ENCODE peak calls at places on chromosome 19, in ten cellular contexts. L is IMR-90, V is gastrocnemius medialis, T is A549, K is A673, I is AG10803, S is sigmoid colon, U is uterus, E is progenitor cell of endocrine pancreas, X is GM12865. F is an unnamed sample.

GRCh38 chr19:45346449-45346848 is 5.9 kb downstream of the KLC3 start:
- DNase-seq in S (no peak), L (no peak), T (no peak), I (no peak), V (no peak), X (no peak), K (no peak), E (no peak), U (no peak), F (no peak)

GRCh38 chr19:12840091-12841079 is 2.1 kb downstream of the MAST1 start:
- DNase-seq in I (peak; percentile 46), U (peak; percentile 44), S (no peak), E (peak; percentile 69), T (no peak), V (peak; percentile 52), L (peak; percentile 63), X (peak; percentile 76), K (peak; percentile 91), F (peak; percentile 76)

GRCh38 chr19:10416083-10416379 is 4.3 kb upstream of the PDE4A start:
- DNase-seq in T (no peak), U (no peak), V (no peak), S (no peak), L (no peak), E (no peak), I (no peak), X (no peak), K (no peak), F (no peak)

GRCh38 chr19:11359421-11359820 is 4.2 kb downstream of the PLPPR2 start:
- DNase-seq in L (no peak), X (no peak), S (no peak), I (no peak), U (no peak), K (no peak), E (no peak), T (no peak), V (no peak), F (no peak)

GRCh38 chr19:50320051-50320450 is 9.1 kb downstream of the KCNC3 start:
- DNase-seq in X (no peak), V (no peak), E (no peak), K (no peak), U (no peak), T (no peak), I (no peak), S (no peak), L (no peak), F (no peak)

GRCh38 chr19:30557212-30557611 is 185.0 kb downstream of the ZNF536 start:
- DNase-seq in E (no peak), V (no peak), I (no peak), K (no peak), S (no peak), T (no peak), X (no peak), L (no peak), U (no peak), F (no peak)

GRCh38 chr19:48715681-48716171 is 3.8 kb downstream of the MAMSTR start:
- DNase-seq in V (peak; percentile 32), L (no peak), E (no peak), X (no peak), I (peak; percentile 53), K (no peak), U (peak; percentile 63), S (peak; percentile 78), T (no peak), F (no peak)

GRCh38 chr19:17026041-17026658 is 460 bp downstream of the CPAMD8 start:
- DNase-seq in K (no peak), L (no peak), E (peak; percentile 23), I (no peak), V (no peak), T (no peak), X (no peak), U (no peak), S (no peak), F (no peak)

GRCh38 chr19:28332886-28333285 is 880.1 kb downstream of the UQCRFS1 start:
- DNase-seq in V (no peak), T (no peak), K (no peak), I (no peak), L (no peak), X (no peak), E (no peak), U (no peak), S (no peak), F (no peak)

GRCh38 chr19:27774337-27774736 is 1438.6 kb downstream of the UQCRFS1 start:
- DNase-seq in S (no peak), E (no peak), X (no peak), L (no peak), T (no peak), K (peak; percentile 25), U (no peak), V (no peak), I (no peak), F (no peak)

GRCh38 chr19:30066781-30067759 is 125.0 kb downstream of the URI1 start:
- DNase-seq in E (no peak), L (no peak), T (no peak), V (no peak), K (no peak), X (no peak), I (no peak), U (no peak), S (peak; percentile 51), F (no peak)

GRCh38 chr19:30153326-30154210 is 211.5 kb downstream of the URI1 start:
- DNase-seq in S (no peak), L (no peak), X (peak; percentile 61), K (no peak), U (no peak), V (no peak), I (no peak), E (no peak), T (no peak), F (peak; percentile 75)

GRCh38 chr19:32123355-32123940 is 222.0 kb upstream of the ZNF507 start:
- DNase-seq in U (no peak), S (no peak), K (no peak), X (no peak), L (no peak), V (no peak), I (no peak), T (no peak), E (no peak), F (no peak)

GRCh38 chr19:46297700-46298476 is 1.0 kb downstream of the HIF3A start:
- DNase-seq in K (peak; percentile 27), T (no peak), E (no peak), U (peak; percentile 84), X (no peak), L (no peak), I (no peak), V (peak; percentile 75), S (peak; percentile 97), F (no peak)

GRCh38 chr19:38834590-38834989 is 3.0 kb upstream of the ECH1 start:
- DNase-seq in K (no peak), L (no peak), T (no peak), I (no peak), V (no peak), X (no peak), U (no peak), E (no peak), S (no peak), F (no peak)

GRCh38 chr19:58326501-58326913 is 287 bp upstream of the ZSCAN22 start:
- DNase-seq in X (no peak), I (no peak), S (no peak), U (no peak), T (no peak), K (no peak), V (no peak), L (no peak), E (no peak), F (no peak)

GRCh38 chr19:58326914-58327726 is at the start of gene ZSCAN22:
- DNase-seq in I (peak; percentile 93), S (peak; percentile 98), L (peak; percentile 95), V (peak; percentile 96), E (peak; percentile 87), T (peak; percentile 99), X (peak; percentile 97), U (peak; percentile 95), K (peak; percentile 97), F (peak; percentile 97)

GRCh38 chr19:58328999-58329398 is 2.2 kb downstream of the ZSCAN22 start:
- DNase-seq in V (no peak), X (peak; percentile 46), I (no peak), E (peak; percentile 28), T (no peak), U (no peak), K (peak; percentile 17), S (no peak), L (no peak), F (no peak)

GRCh38 chr19:58330458-58330857 is 3.7 kb downstream of the ZSCAN22 start:
- DNase-seq in T (peak; percentile 55), I (peak; percentile 59), L (peak; percentile 76), E (no peak), V (no peak), X (no peak), S (no peak), U (no peak), K (no peak), F (no peak)

GRCh38 chr19:58325623-58326022 is 1.2 kb upstream of the ZSCAN22 start:
- DNase-seq in T (no peak), V (no peak), E (no peak), U (no peak), I (no peak), L (peak; percentile 57), K (no peak), X (no peak), S (no peak), F (no peak)
- TF ChIP-seq CTCF in T (no peak), V (no peak), E (no peak), U (no peak), I (no peak), L (no peak), K (no peak), X (no peak), S (no peak), F (no peak)

GRCh38 chr19:51654783-51655182 is 8.2 kb upstream of the SIGLEC14 start:
- DNase-seq in S (no peak), L (no peak), U (no peak), X (no peak), K (no peak), I (no peak), V (no peak), E (no peak), T (peak; percentile 12), F (no peak)
- TF ChIP-seq CTCF in S (no peak), L (no peak), U (no peak), X (no peak), K (peak; percentile 30), I (no peak), V (no peak), E (no peak), T (no peak), F (no peak)

GRCh38 chr19:19320362-19321142 is at the start of the genes MAU2 and SUGP1:
- DNase-seq in U (peak; percentile 88), X (peak; percentile 95), I (peak; percentile 86), S (peak; percentile 92), L (peak; percentile 90), V (peak; percentile 87), E (peak; percentile 80), T (peak; percentile 85), K (peak; percentile 95), F (peak; percentile 98)
- TF ChIP-seq CTCF in U (peak; percentile 79), X (peak; percentile 14), I (peak; percentile 35), S (no peak), L (peak; percentile 36), V (peak; percentile 50), E (peak; percentile 32), T (no peak), K (peak; percentile 20), F (peak; percentile 10)

DNA sequence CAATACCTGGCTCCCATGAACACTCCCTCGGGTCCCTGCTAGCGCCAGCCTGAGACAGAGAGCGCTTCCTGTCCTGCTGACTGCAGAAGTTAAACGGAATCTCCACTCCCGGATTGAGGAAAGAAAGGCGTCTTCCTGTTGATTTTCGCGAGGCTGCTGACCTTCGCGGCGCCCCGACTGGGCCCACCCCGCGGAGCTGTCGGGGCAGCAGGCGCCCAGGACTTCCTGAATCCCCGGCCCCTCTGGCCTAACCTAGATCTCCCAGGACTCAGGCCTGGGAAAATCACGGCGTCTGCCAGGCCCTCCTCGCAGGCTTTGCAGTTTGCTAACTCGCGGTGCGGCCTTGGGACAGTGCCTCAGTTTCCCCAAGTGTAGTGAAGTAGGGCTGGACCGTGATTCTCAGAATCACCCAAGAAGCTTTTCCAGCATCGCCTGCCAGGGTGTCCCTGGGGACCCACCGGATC is 108.8 kb downstream of the KCTD15 start:
- DNase-seq in L (no peak), V (no peak), U (no peak), I (no peak), K (no peak), T (no peak), E (peak; percentile 19), X (no peak), S (no peak), F (no peak)
- TF ChIP-seq CTCF in L (no peak), V (no peak), U (no peak), I (no peak), K (no peak), T (no peak), E (no peak), X (no peak), S (no peak), F (no peak)